ENCODE peak calls at places on chromosomes 6 and 20, in ten cellular contexts. S is endothelial cell; D is NCI-H774; C is left colon; T is M059J; P is RPMI7951; N is CD4-positive, CD25-positive, alpha-beta regulatory T cell; K is aorta; H is activated T-cell treated with anti-CD3 and anti-CD28 coated beads for 1 hour; E is stimulated activated CD8-positive, alpha-beta memory T cell treated with anti-CD3 and anti-CD28 coated beads, Interleukin-7, amount 100 ng/mL, for 1 hour. Z is an unnamed sample.

GRCh38 chr6:135182120-135182992 is 1.2 kb downstream of the MYB start:
- DNase-seq in S (peak), D (peak), C (peak), T (peak), P (no peak), N (peak), K (peak), H (peak), E (no peak), Z (no peak)

GRCh38 chr20:18879262-18879661 is 65.7 kb downstream of the SCP2D1 start:
- DNase-seq in S (no peak), D (no peak), C (no peak), T (peak), P (peak), N (no peak), K (no peak), H (no peak), E (no peak), Z (peak)

GRCh38 chr20:33273117-33273851 is 9.7 kb upstream of the BPIFB1 start:
- DNase-seq in S (no peak), D (no peak), C (no peak), T (peak), P (no peak), N (no peak), K (no peak), H (no peak), E (no peak), Z (peak)

GRCh38 chr6:105318660-105319059 is 84.2 kb downstream of the PREP start:
- DNase-seq in S (no peak), D (no peak), C (no peak), T (peak), P (peak), N (no peak), K (no peak), H (no peak), E (no peak), Z (no peak)

GRCh38 chr6:103995571-103995970 is 864.1 kb downstream of the HACE1 start:
- DNase-seq in S (no peak), D (no peak), C (no peak), T (no peak), P (no peak), N (no peak), K (no peak), H (no peak), E (no peak), Z (no peak)

GRCh38 chr6:3701631-3702030 is 49.9 kb downstream of the PXDC1 start:
- DNase-seq in S (no peak), D (no peak), C (no peak), T (no peak), P (no peak), N (no peak), K (no peak), H (no peak), E (no peak), Z (no peak)

GRCh38 chr6:120214097-120214496 is 864.5 kb upstream of the MAN1A1 start:
- DNase-seq in S (no peak), D (no peak), C (no peak), T (no peak), P (no peak), N (no peak), K (no peak), H (no peak), E (no peak), Z (no peak)

GRCh38 chr20:51354191-51354768 is 188.2 kb downstream of the NFATC2 start:
- DNase-seq in S (no peak), D (no peak), C (no peak), T (peak), P (peak), N (no peak), K (no peak), H (no peak), E (no peak), Z (peak)

GRCh38 chr20:15336011-15336410 is 998.6 kb upstream of the FLRT3 start:
- DNase-seq in S (no peak), D (no peak), C (no peak), T (no peak), P (no peak), N (no peak), K (no peak), H (no peak), E (no peak), Z (no peak)

GRCh38 chr6:19664878-19665715 is 172.1 kb upstream of the ID4 start:
- DNase-seq in S (no peak), D (no peak), C (no peak), T (peak), P (no peak), N (no peak), K (no peak), H (no peak), E (no peak), Z (no peak)

GRCh38 chr6:2731281-2731909 is 19.3 kb downstream of the MYLK4 start:
- DNase-seq in S (no peak), D (no peak), C (no peak), T (peak), P (no peak), N (no peak), K (no peak), H (no peak), E (no peak), Z (no peak)

GRCh38 chr6:68468244-68468884 is 166.7 kb upstream of the ADGRB3 start:
- DNase-seq in S (peak), D (no peak), C (no peak), T (peak), P (no peak), N (no peak), K (no peak), H (no peak), E (no peak), Z (no peak)

GRCh38 chr6:157240059-157240959 is 83.0 kb downstream of the TMEM242 start:
- DNase-seq in S (no peak), D (peak), C (peak), T (peak), P (no peak), N (no peak), K (peak), H (no peak), E (no peak), Z (no peak)

GRCh38 chr6:34386316-34387137 is 5.9 kb downstream of the NUDT3 start:
- DNase-seq in S (no peak), D (no peak), C (no peak), T (peak), P (peak), N (no peak), K (no peak), H (no peak), E (no peak), Z (no peak)

GRCh38 chr6:134123666-134124208 is 71.3 kb upstream of the SLC2A12 start:
- DNase-seq in S (peak), D (peak), C (no peak), T (peak), P (peak), N (peak), K (no peak), H (no peak), E (no peak), Z (no peak)

GRCh38 chr6:107121964-107122495 is 6.7 kb upstream of the BEND3 start:
- DNase-seq in S (no peak), D (no peak), C (no peak), T (no peak), P (no peak), N (no peak), K (no peak), H (no peak), E (no peak), Z (no peak)

GRCh38 chr6:46733410-46733809 is 1.8 kb downstream of the PLA2G7 start:
- DNase-seq in S (no peak), D (no peak), C (no peak), T (peak), P (no peak), N (no peak), K (no peak), H (no peak), E (no peak), Z (no peak)

GRCh38 chr6:137791281-137792159 is 75.5 kb upstream of the TNFAIP3 start:
- DNase-seq in S (no peak), D (no peak), C (no peak), T (no peak), P (peak), N (no peak), K (no peak), H (no peak), E (no peak), Z (no peak)

GRCh38 chr6:17858576-17858975 is 128.9 kb downstream of the KIF13A start:
- DNase-seq in S (no peak), D (no peak), C (no peak), T (no peak), P (no peak), N (no peak), K (no peak), H (no peak), E (no peak), Z (no peak)

GRCh38 chr6:133631421-133631820 is 257.5 kb upstream of the TCF21 start:
- DNase-seq in S (no peak), D (no peak), C (no peak), T (peak), P (peak), N (no peak), K (no peak), H (no peak), E (no peak), Z (no peak)

GRCh38 chr6:168274046-168274952 is 45.3 kb downstream of the DACT2 start:
- DNase-seq in S (no peak), D (no peak), C (peak), T (no peak), P (no peak), N (no peak), K (no peak), H (no peak), E (no peak), Z (no peak)

GRCh38 chr20:50595988-50596693 is 86.0 kb downstream of the PTPN1 start:
- DNase-seq in S (no peak), D (no peak), C (no peak), T (peak), P (peak), N (no peak), K (no peak), H (no peak), E (no peak), Z (no peak)

GRCh38 chr6:10136636-10137035 is 278.2 kb downstream of the TFAP2A start:
- DNase-seq in S (no peak), D (no peak), C (no peak), T (no peak), P (no peak), N (no peak), K (no peak), H (no peak), E (no peak), Z (peak)

GRCh38 chr6:20056350-20056992 is 155.8 kb downstream of the MBOAT1 start:
- DNase-seq in S (peak), D (peak), C (no peak), T (peak), P (peak), N (no peak), K (no peak), H (no peak), E (no peak), Z (no peak)

GRCh38 chr6:19851273-19852089 is 14.3 kb downstream of the ID4 start:
- DNase-seq in S (peak), D (peak), C (no peak), T (peak), P (peak), N (no peak), K (no peak), H (no peak), E (no peak), Z (no peak)

GRCh38 chr6:25237579-25237978 is 41.6 kb upstream of the CARMIL1 start:
- DNase-seq in S (no peak), D (no peak), C (no peak), T (peak), P (no peak), N (no peak), K (no peak), H (no peak), E (no peak), Z (no peak)

GRCh38 chr6:140401666-140402255 is 1027.3 kb upstream of the CITED2 start:
- DNase-seq in S (no peak), D (no peak), C (no peak), T (peak), P (no peak), N (no peak), K (no peak), H (no peak), E (no peak), Z (no peak)

GRCh38 chr6:31792741-31793140 is 2.8 kb downstream of the VARS1 start:
- DNase-seq in S (no peak), D (no peak), C (no peak), T (peak), P (peak), N (no peak), K (no peak), H (no peak), E (no peak), Z (no peak)

GRCh38 chr20:41308290-41308691 is 9.2 kb downstream of the ZHX3 start:
- DNase-seq in S (no peak), D (no peak), C (no peak), T (peak), P (peak), N (no peak), K (no peak), H (no peak), E (no peak), Z (no peak)

GRCh38 chr20:43727980-43728590 is 1.3 kb upstream of the GTSF1L start:
- DNase-seq in S (no peak), D (no peak), C (no peak), T (no peak), P (no peak), N (peak), K (no peak), H (no peak), E (no peak), Z (no peak)

GRCh38 chr6:155832596-155832995 is 377.0 kb upstream of the NOX3 start:
- DNase-seq in S (no peak), D (no peak), C (no peak), T (peak), P (peak), N (no peak), K (no peak), H (no peak), E (no peak), Z (no peak)

GRCh38 chr20:38286586-38287502 is 17.1 kb upstream of the BPI start:
- DNase-seq in S (no peak), D (no peak), C (no peak), T (no peak), P (peak), N (no peak), K (no peak), H (no peak), E (no peak), Z (peak)

GRCh38 chr6:161393839-161394364 is 120.0 kb upstream of the AGPAT4 start:
- DNase-seq in S (peak), D (peak), C (no peak), T (peak), P (peak), N (peak), K (no peak), H (peak), E (peak), Z (no peak)

GRCh38 chr6:3999800-4000661 is 78.9 kb downstream of the FAM217A start:
- DNase-seq in S (no peak), D (no peak), C (no peak), T (no peak), P (no peak), N (no peak), K (no peak), H (no peak), E (no peak), Z (no peak)

GRCh38 chr6:134938896-134939295 is 11.0 kb downstream of the ALDH8A1 start:
- DNase-seq in S (no peak), D (no peak), C (no peak), T (no peak), P (no peak), N (no peak), K (no peak), H (peak), E (peak), Z (no peak)

GRCh38 chr6:18386302-18386976 is 711 bp upstream of the RNF144B start:
- DNase-seq in S (no peak), D (no peak), C (no peak), T (no peak), P (no peak), N (no peak), K (peak), H (no peak), E (no peak), Z (no peak)